ENCODE peak calls at places on chromosomes 11 and 22, in ten cellular contexts. Y is stimulated activated CD4-positive, alpha-beta T cell treated with anti-CD3 and anti-CD28 coated beads, Interleukin-4, amount 100 ng/mL, for 1 hour; G is stimulated activated CD8-positive, alpha-beta memory T cell treated with anti-CD3 and anti-CD28 coated beads, Interleukin-12 subunit alpha, Interleukin-12 subunit beta, amount 100 ng/mL, for 1 hour; M is Right ventricle myocardium superior; E is activated naive CD8-positive, alpha-beta T cell treated with anti-CD3 and anti-CD28 coated beads, Interleukin-2, amount 50 U/mL, for 24 hours; T is A172; H is amygdala; A is cardiac fibroblast; C is HS-5; Q is iris pigment epithelial cell. N is an unnamed sample.

GRCh38 chr22:23408321-23408720 is 171.8 kb downstream of the IGLL1 start:
- DNase-seq in Y (no peak), G (no peak), M (no peak), E (no peak), T (no peak), H (no peak), A (no peak), C (no peak), Q (no peak), N (no peak)

GRCh38 chr22:31567702-31568101 is 71.4 kb downstream of the SFI1 start:
- DNase-seq in Y (no peak), G (no peak), M (no peak), E (no peak), T (no peak), H (no peak), A (no peak), C (no peak), Q (no peak), N (no peak)

GRCh38 chr11:74462009-74462408 is 5.3 kb downstream of the KCNE3 start:
- DNase-seq in Y (no peak), G (no peak), M (peak), E (no peak), T (no peak), H (no peak), A (peak), C (no peak), Q (peak), N (peak)

GRCh38 chr11:111676878-111677585 is 74.8 kb downstream of the SIK2 start:
- DNase-seq in Y (no peak), G (no peak), M (no peak), E (no peak), T (peak), H (no peak), A (no peak), C (peak), Q (peak), N (no peak)

GRCh38 chr11:115330693-115331482 is 173.3 kb downstream of the CADM1 start:
- DNase-seq in Y (no peak), G (no peak), M (no peak), E (no peak), T (no peak), H (no peak), A (no peak), C (no peak), Q (no peak), N (no peak)

GRCh38 chr11:118914178-118914918 is 11.4 kb downstream of the BCL9L start:
- DNase-seq in Y (peak), G (peak), M (no peak), E (peak), T (peak), H (peak), A (peak), C (no peak), Q (no peak), N (no peak)

GRCh38 chr11:66970808-66971442 is 4.2 kb upstream of the C11orf86 start:
- DNase-seq in Y (no peak), G (no peak), M (no peak), E (peak), T (peak), H (no peak), A (peak), C (peak), Q (peak), N (peak)

GRCh38 chr11:113729456-113729855 is 23.3 kb upstream of the TMPRSS5 start:
- DNase-seq in Y (no peak), G (no peak), M (no peak), E (no peak), T (peak), H (no peak), A (no peak), C (no peak), Q (no peak), N (no peak)

GRCh38 chr11:131816046-131816445 is 445.6 kb downstream of the NTM start:
- DNase-seq in Y (no peak), G (no peak), M (no peak), E (no peak), T (no peak), H (no peak), A (no peak), C (no peak), Q (peak), N (no peak)

GRCh38 chr11:126969865-126970479 is 30.6 kb downstream of the KIRREL3 start:
- DNase-seq in Y (no peak), G (no peak), M (no peak), E (no peak), T (peak), H (no peak), A (peak), C (no peak), Q (no peak), N (peak)

GRCh38 chr11:72962084-72962483 is 147.9 kb downstream of the ATG16L2 start:
- DNase-seq in Y (no peak), G (no peak), M (no peak), E (no peak), T (no peak), H (no peak), A (peak), C (no peak), Q (peak), N (no peak)

GRCh38 chr11:134524201-134524600 is 112.2 kb upstream of the B3GAT1 start:
- DNase-seq in Y (no peak), G (no peak), M (no peak), E (no peak), T (no peak), H (no peak), A (no peak), C (no peak), Q (no peak), N (no peak)

GRCh38 chr11:96162816-96163499 is 180.0 kb downstream of the MAML2 start:
- DNase-seq in Y (no peak), G (no peak), M (no peak), E (no peak), T (peak), H (no peak), A (peak), C (peak), Q (peak), N (no peak)

N was measured in HuH-7.